ENCODE peak calls at places on chromosome 10, in seven cellular contexts. One of them, this sample, is unnamed.

GRCh38 chr10:86195521-86195920 is 171.1 kb downstream of the GRID1 start:
- DNase-seq in ovary: no peak
- DNase-seq in prostate gland: no peak
- DNase-seq in body of pancreas: no peak
- DNase-seq in upper lobe of left lung: no peak
- DNase-seq in A549: no peak
- DNase-seq in HCT116: no peak
- DNase-seq in this sample: no peak

GRCh38 chr10:117653170-117653515 is 110.6 kb downstream of the EMX2 start:
- DNase-seq in ovary: no peak
- DNase-seq in prostate gland: no peak
- DNase-seq in body of pancreas: peak; percentile 47
- DNase-seq in upper lobe of left lung: no peak
- DNase-seq in A549: peak; percentile 81
- DNase-seq in HCT116: peak; percentile 83
- DNase-seq in this sample: no peak

GRCh38 chr10:123451206-123451605 is 214.9 kb upstream of the GPR26 start:
- DNase-seq in ovary: no peak
- DNase-seq in prostate gland: no peak
- DNase-seq in body of pancreas: no peak
- DNase-seq in upper lobe of left lung: no peak
- DNase-seq in A549: no peak
- DNase-seq in HCT116: no peak
- DNase-seq in this sample: no peak

GRCh38 chr10:84194424-84195043 is at the start of gene CDHR1:
- DNase-seq in ovary: no peak
- DNase-seq in prostate gland: no peak
- DNase-seq in body of pancreas: no peak
- DNase-seq in upper lobe of left lung: peak; percentile 89
- DNase-seq in A549: peak; percentile 25
- DNase-seq in HCT116: no peak
- DNase-seq in this sample: no peak

GRCh38 chr10:122257041-122257440 is 14.1 kb upstream of the BTBD16 start:
- DNase-seq in ovary: no peak
- DNase-seq in prostate gland: no peak
- DNase-seq in body of pancreas: no peak
- DNase-seq in upper lobe of left lung: no peak
- DNase-seq in A549: no peak
- DNase-seq in HCT116: no peak
- DNase-seq in this sample: no peak

GRCh38 chr10:26044123-26044749 is 110.2 kb downstream of the MYO3A start:
- DNase-seq in ovary: no peak
- DNase-seq in prostate gland: no peak
- DNase-seq in body of pancreas: peak; percentile 16
- DNase-seq in upper lobe of left lung: no peak
- DNase-seq in A549: no peak
- DNase-seq in HCT116: no peak
- DNase-seq in this sample: no peak

GRCh38 chr10:110671788-110672579 is 27.8 kb downstream of the RBM20 start:
- DNase-seq in ovary: peak; percentile 31
- DNase-seq in prostate gland: peak; percentile 26
- DNase-seq in body of pancreas: peak; percentile 73
- DNase-seq in upper lobe of left lung: peak; percentile 94
- DNase-seq in A549: peak; percentile 88
- DNase-seq in HCT116: peak; percentile 78
- DNase-seq in this sample: peak; percentile 39

GRCh38 chr10:4131407-4132215 is 346.6 kb upstream of the KLF6 start:
- DNase-seq in ovary: no peak
- DNase-seq in prostate gland: no peak
- DNase-seq in body of pancreas: no peak
- DNase-seq in upper lobe of left lung: no peak
- DNase-seq in A549: no peak
- DNase-seq in HCT116: no peak
- DNase-seq in this sample: no peak

GRCh38 chr10:126454045-126454751 is 65.9 kb upstream of the ADAM12 start:
- DNase-seq in ovary: no peak
- DNase-seq in prostate gland: no peak
- DNase-seq in body of pancreas: no peak
- DNase-seq in upper lobe of left lung: no peak
- DNase-seq in A549: no peak
- DNase-seq in HCT116: no peak
- DNase-seq in this sample: no peak

GRCh38 chr10:50885097-50885859 is at the start of gene A1CF:
- DNase-seq in ovary: no peak
- DNase-seq in prostate gland: no peak
- DNase-seq in body of pancreas: no peak
- DNase-seq in upper lobe of left lung: no peak
- DNase-seq in A549: no peak
- DNase-seq in HCT116: no peak
- DNase-seq in this sample: no peak
- TF ChIP-seq POLR2A in ovary: no peak
- TF ChIP-seq POLR2A in prostate gland: no peak
- TF ChIP-seq POLR2A in body of pancreas: no peak
- TF ChIP-seq POLR2A in upper lobe of left lung: no peak
- TF ChIP-seq POLR2A in A549: no peak
- TF ChIP-seq POLR2A in HCT116: no peak
- TF ChIP-seq POLR2A in this sample: no peak

GRCh38 chr10:100969175-100970075 is at the start of gene SEMA4G:
- DNase-seq in ovary: peak; percentile 59
- DNase-seq in prostate gland: peak; percentile 34
- DNase-seq in body of pancreas: peak; percentile 57
- DNase-seq in upper lobe of left lung: peak; percentile 91
- DNase-seq in A549: peak; percentile 79
- DNase-seq in HCT116: peak; percentile 21
- DNase-seq in this sample: no peak
- TF ChIP-seq POLR2A in ovary: no peak
- TF ChIP-seq POLR2A in prostate gland: no peak
- TF ChIP-seq POLR2A in body of pancreas: no peak
- TF ChIP-seq POLR2A in upper lobe of left lung: no peak
- TF ChIP-seq POLR2A in A549: no peak
- TF ChIP-seq POLR2A in HCT116: no peak
- TF ChIP-seq POLR2A in this sample: no peak

DNA sequence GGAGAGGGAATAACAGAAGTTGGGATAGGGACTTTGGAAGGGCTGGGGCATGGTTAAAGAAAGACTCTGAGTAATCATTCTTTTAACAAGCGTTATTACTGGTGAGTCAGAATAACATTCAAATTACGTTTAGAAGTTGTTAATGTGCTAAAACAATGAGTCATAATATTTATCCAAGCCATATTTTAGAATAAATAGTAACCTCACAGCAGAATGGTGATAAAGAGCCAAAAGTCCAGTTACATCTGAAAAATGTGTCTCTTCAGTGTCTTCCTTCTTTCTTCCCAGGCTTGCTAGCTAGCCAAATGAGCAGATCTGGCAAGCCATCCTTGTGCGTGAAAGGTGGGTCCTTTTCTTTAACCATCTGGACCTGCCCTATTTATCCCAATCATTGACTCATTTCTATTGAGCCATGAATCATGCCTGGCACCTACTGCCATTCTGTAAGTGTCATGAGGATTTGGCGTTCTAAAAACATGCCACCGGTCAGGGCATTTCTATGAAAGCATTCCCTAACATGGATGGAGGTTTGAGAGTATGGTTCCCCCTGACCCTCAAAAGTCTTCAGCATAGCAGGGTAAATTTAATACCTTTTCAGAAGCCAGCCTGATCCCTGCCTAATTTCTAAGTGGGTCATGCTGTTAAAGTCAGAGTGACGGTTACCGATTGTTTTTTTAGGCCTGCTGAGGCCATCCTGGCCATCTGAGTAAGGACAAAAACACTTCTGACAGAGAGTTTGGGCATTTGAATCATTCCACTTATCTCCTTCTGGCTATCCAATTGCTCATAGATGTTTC is 26.8 kb downstream of the MYPN start:
- DNase-seq in ovary: no peak
- DNase-seq in prostate gland: no peak
- DNase-seq in body of pancreas: peak; percentile 57
- DNase-seq in upper lobe of left lung: no peak
- DNase-seq in A549: peak; percentile 87
- DNase-seq in HCT116: peak; percentile 86
- DNase-seq in this sample: no peak
- TF ChIP-seq POLR2A in ovary: no peak
- TF ChIP-seq POLR2A in prostate gland: no peak
- TF ChIP-seq POLR2A in body of pancreas: no peak
- TF ChIP-seq POLR2A in upper lobe of left lung: no peak
- TF ChIP-seq POLR2A in A549: no peak
- TF ChIP-seq POLR2A in HCT116: no peak
- TF ChIP-seq POLR2A in this sample: no peak

GRCh38 chr10:95837368-95837776 is 70.4 kb upstream of the CC2D2B start:
- DNase-seq in ovary: no peak
- DNase-seq in prostate gland: no peak
- DNase-seq in body of pancreas: no peak
- DNase-seq in upper lobe of left lung: no peak
- DNase-seq in A549: no peak
- DNase-seq in HCT116: no peak
- DNase-seq in this sample: no peak
- TF ChIP-seq POLR2A in ovary: no peak
- TF ChIP-seq POLR2A in prostate gland: no peak
- TF ChIP-seq POLR2A in body of pancreas: no peak
- TF ChIP-seq POLR2A in upper lobe of left lung: no peak
- TF ChIP-seq POLR2A in A549: no peak
- TF ChIP-seq POLR2A in HCT116: no peak
- TF ChIP-seq POLR2A in this sample: no peak

GRCh38 chr10:95758351-95759025 is 2.5 kb downstream of the ENTPD1 start:
- DNase-seq in ovary: no peak
- DNase-seq in prostate gland: no peak
- DNase-seq in body of pancreas: no peak
- DNase-seq in upper lobe of left lung: no peak
- DNase-seq in A549: no peak
- DNase-seq in HCT116: no peak
- DNase-seq in this sample: no peak

GRCh38 chr10:95756061-95756751 is at the start of gene ENTPD1:
- DNase-seq in ovary: no peak
- DNase-seq in prostate gland: no peak
- DNase-seq in body of pancreas: no peak
- DNase-seq in upper lobe of left lung: no peak
- DNase-seq in A549: no peak
- DNase-seq in HCT116: no peak
- DNase-seq in this sample: no peak

GRCh38 chr10:95756796-95757657 is 1.1 kb downstream of the ENTPD1 start:
- DNase-seq in ovary: no peak
- DNase-seq in prostate gland: no peak
- DNase-seq in body of pancreas: no peak
- DNase-seq in upper lobe of left lung: no peak
- DNase-seq in A549: no peak
- DNase-seq in HCT116: no peak
- DNase-seq in this sample: no peak

GRCh38 chr10:95759233-95759826 is 3.4 kb downstream of the ENTPD1 start:
- DNase-seq in ovary: no peak
- DNase-seq in prostate gland: no peak
- DNase-seq in body of pancreas: no peak
- DNase-seq in upper lobe of left lung: no peak
- DNase-seq in A549: no peak
- DNase-seq in HCT116: no peak
- DNase-seq in this sample: no peak

GRCh38 chr10:95755511-95756004 is 405 bp upstream of the ENTPD1 start:
- DNase-seq in ovary: no peak
- DNase-seq in prostate gland: no peak
- DNase-seq in body of pancreas: peak; percentile 21
- DNase-seq in upper lobe of left lung: no peak
- DNase-seq in A549: no peak
- DNase-seq in HCT116: no peak
- DNase-seq in this sample: no peak
- TF ChIP-seq POLR2A in ovary: no peak
- TF ChIP-seq POLR2A in prostate gland: no peak
- TF ChIP-seq POLR2A in body of pancreas: no peak
- TF ChIP-seq POLR2A in upper lobe of left lung: no peak
- TF ChIP-seq POLR2A in A549: no peak
- TF ChIP-seq POLR2A in HCT116: no peak
- TF ChIP-seq POLR2A in this sample: no peak

GRCh38 chr10:119208553-119208940 is 1.2 kb downstream of the GRK5 start:
- DNase-seq in ovary: no peak
- DNase-seq in prostate gland: no peak
- DNase-seq in body of pancreas: no peak
- DNase-seq in upper lobe of left lung: no peak
- DNase-seq in A549: no peak
- DNase-seq in HCT116: no peak
- DNase-seq in this sample: no peak
- TF ChIP-seq POLR2A in ovary: no peak
- TF ChIP-seq POLR2A in prostate gland: no peak
- TF ChIP-seq POLR2A in body of pancreas: no peak
- TF ChIP-seq POLR2A in upper lobe of left lung: no peak
- TF ChIP-seq POLR2A in A549: no peak
- TF ChIP-seq POLR2A in HCT116: no peak
- TF ChIP-seq POLR2A in this sample: no peak

GRCh38 chr10:71735709-71736569 is 16.4 kb upstream of the C10orf105 start:
- DNase-seq in ovary: no peak
- DNase-seq in prostate gland: no peak
- DNase-seq in body of pancreas: no peak
- DNase-seq in upper lobe of left lung: no peak
- DNase-seq in A549: no peak
- DNase-seq in HCT116: no peak
- DNase-seq in this sample: no peak
- TF ChIP-seq POLR2A in ovary: no peak
- TF ChIP-seq POLR2A in prostate gland: no peak
- TF ChIP-seq POLR2A in body of pancreas: no peak
- TF ChIP-seq POLR2A in upper lobe of left lung: no peak
- TF ChIP-seq POLR2A in A549: no peak
- TF ChIP-seq POLR2A in HCT116: no peak
- TF ChIP-seq POLR2A in this sample: no peak